ENCODE peak calls at places on chromosomes 1 and 21, in eight cellular contexts. One of them, this sample, is unnamed.

GRCh38 chr1:47758341-47759237 is 238.6 kb downstream of the TRABD2B start:
- DNase-seq in keratinocyte: no peak
- DNase-seq in COLO829: no peak
- DNase-seq in pancreas: peak
- DNase-seq in stimulated activated CD8-positive, alpha-beta memory T cell treated with anti-CD3 and anti-CD28 coated beads, Interleukin-15, amount 100 ng/mL, for 4 hours: no peak
- DNase-seq in type B pancreatic cell: peak
- DNase-seq in neural crest cell: no peak
- DNase-seq in mucosa of gallbladder: no peak
- DNase-seq in this sample: no peak

GRCh38 chr1:174053826-174054225 is 31.7 kb upstream of the RC3H1 start:
- DNase-seq in keratinocyte: no peak
- DNase-seq in COLO829: peak
- DNase-seq in pancreas: no peak
- DNase-seq in stimulated activated CD8-positive, alpha-beta memory T cell treated with anti-CD3 and anti-CD28 coated beads, Interleukin-15, amount 100 ng/mL, for 4 hours: no peak
- DNase-seq in type B pancreatic cell: no peak
- DNase-seq in neural crest cell: no peak
- DNase-seq in mucosa of gallbladder: no peak
- DNase-seq in this sample: no peak

GRCh38 chr1:28458237-28459228 is 47.3 kb upstream of the RCC1 start:
- DNase-seq in keratinocyte: no peak
- DNase-seq in COLO829: no peak
- DNase-seq in pancreas: no peak
- DNase-seq in stimulated activated CD8-positive, alpha-beta memory T cell treated with anti-CD3 and anti-CD28 coated beads, Interleukin-15, amount 100 ng/mL, for 4 hours: no peak
- DNase-seq in type B pancreatic cell: no peak
- DNase-seq in neural crest cell: no peak
- DNase-seq in mucosa of gallbladder: no peak
- DNase-seq in this sample: no peak

GRCh38 chr1:57424231-57425027 is 569 bp upstream of the DAB1 start:
- DNase-seq in keratinocyte: no peak
- DNase-seq in COLO829: no peak
- DNase-seq in pancreas: peak
- DNase-seq in stimulated activated CD8-positive, alpha-beta memory T cell treated with anti-CD3 and anti-CD28 coated beads, Interleukin-15, amount 100 ng/mL, for 4 hours: no peak
- DNase-seq in type B pancreatic cell: peak
- DNase-seq in neural crest cell: peak
- DNase-seq in mucosa of gallbladder: no peak
- DNase-seq in this sample: no peak

GRCh38 chr1:33349081-33349759 is 28.3 kb upstream of the A3GALT2 start:
- DNase-seq in keratinocyte: no peak
- DNase-seq in COLO829: no peak
- DNase-seq in pancreas: peak
- DNase-seq in stimulated activated CD8-positive, alpha-beta memory T cell treated with anti-CD3 and anti-CD28 coated beads, Interleukin-15, amount 100 ng/mL, for 4 hours: peak
- DNase-seq in type B pancreatic cell: no peak
- DNase-seq in neural crest cell: peak
- DNase-seq in mucosa of gallbladder: no peak
- DNase-seq in this sample: no peak

GRCh38 chr21:43992121-43992520 is 20.0 kb upstream of the TRAPPC10 start:
- DNase-seq in keratinocyte: no peak
- DNase-seq in COLO829: no peak
- DNase-seq in pancreas: no peak
- DNase-seq in stimulated activated CD8-positive, alpha-beta memory T cell treated with anti-CD3 and anti-CD28 coated beads, Interleukin-15, amount 100 ng/mL, for 4 hours: no peak
- DNase-seq in type B pancreatic cell: no peak
- DNase-seq in neural crest cell: no peak
- DNase-seq in mucosa of gallbladder: no peak
- DNase-seq in this sample: no peak

GRCh38 chr1:238466459-238466858 is 575.7 kb upstream of the ZP4 start:
- DNase-seq in keratinocyte: no peak
- DNase-seq in COLO829: no peak
- DNase-seq in pancreas: no peak
- DNase-seq in stimulated activated CD8-positive, alpha-beta memory T cell treated with anti-CD3 and anti-CD28 coated beads, Interleukin-15, amount 100 ng/mL, for 4 hours: no peak
- DNase-seq in type B pancreatic cell: no peak
- DNase-seq in neural crest cell: no peak
- DNase-seq in mucosa of gallbladder: no peak
- DNase-seq in this sample: no peak

GRCh38 chr1:7247158-7247557 is 461.9 kb downstream of the CAMTA1 start:
- DNase-seq in keratinocyte: no peak
- DNase-seq in COLO829: no peak
- DNase-seq in pancreas: no peak
- DNase-seq in stimulated activated CD8-positive, alpha-beta memory T cell treated with anti-CD3 and anti-CD28 coated beads, Interleukin-15, amount 100 ng/mL, for 4 hours: no peak
- DNase-seq in type B pancreatic cell: no peak
- DNase-seq in neural crest cell: no peak
- DNase-seq in mucosa of gallbladder: no peak
- DNase-seq in this sample: no peak

GRCh38 chr1:43171312-43171875 is 696 bp downstream of the EBNA1BP2 start:
- DNase-seq in keratinocyte: no peak
- DNase-seq in COLO829: no peak
- DNase-seq in pancreas: no peak
- DNase-seq in stimulated activated CD8-positive, alpha-beta memory T cell treated with anti-CD3 and anti-CD28 coated beads, Interleukin-15, amount 100 ng/mL, for 4 hours: no peak
- DNase-seq in type B pancreatic cell: no peak
- DNase-seq in neural crest cell: no peak
- DNase-seq in mucosa of gallbladder: no peak
- DNase-seq in this sample: no peak

GRCh38 chr1:29321176-29321575 is 84.9 kb downstream of the PTPRU start:
- DNase-seq in keratinocyte: no peak
- DNase-seq in COLO829: no peak
- DNase-seq in pancreas: no peak
- DNase-seq in stimulated activated CD8-positive, alpha-beta memory T cell treated with anti-CD3 and anti-CD28 coated beads, Interleukin-15, amount 100 ng/mL, for 4 hours: no peak
- DNase-seq in type B pancreatic cell: no peak
- DNase-seq in neural crest cell: no peak
- DNase-seq in mucosa of gallbladder: no peak
- DNase-seq in this sample: no peak

GRCh38 chr1:214448536-214448935 is 102.9 kb downstream of the PTPN14 start:
- DNase-seq in keratinocyte: no peak
- DNase-seq in COLO829: no peak
- DNase-seq in pancreas: no peak
- DNase-seq in stimulated activated CD8-positive, alpha-beta memory T cell treated with anti-CD3 and anti-CD28 coated beads, Interleukin-15, amount 100 ng/mL, for 4 hours: no peak
- DNase-seq in type B pancreatic cell: no peak
- DNase-seq in neural crest cell: no peak
- DNase-seq in mucosa of gallbladder: no peak
- DNase-seq in this sample: no peak

This sample was measured in vagina.